ENCODE peak calls at places on chromosomes 7 and 10, in ten cellular contexts. One of them, this sample, is unnamed. For H3K4me1, the result is how much of the 10 kb centered on the place peaks cover.

GRCh38 chr7:28086198-28086597 is 94.4 kb downstream of the JAZF1 start:
- DNase-seq in sigmoid colon: no peak
- DNase-seq in A549: no peak
- DNase-seq in IMR-90: no peak
- DNase-seq in HCT116: no peak
- DNase-seq in ovary: no peak
- DNase-seq in transverse colon: no peak
- DNase-seq in uterus: no peak
- DNase-seq in body of pancreas: no peak
- DNase-seq in GM12878: no peak
- DNase-seq in this sample: no peak

GRCh38 chr10:52502237-52502636 is 188.2 kb downstream of the DKK1 start:
- DNase-seq in sigmoid colon: no peak
- DNase-seq in A549: no peak
- DNase-seq in IMR-90: peak
- DNase-seq in HCT116: no peak
- DNase-seq in ovary: no peak
- DNase-seq in transverse colon: no peak
- DNase-seq in uterus: no peak
- DNase-seq in body of pancreas: no peak
- DNase-seq in GM12878: no peak
- DNase-seq in this sample: no peak

GRCh38 chr7:41039386-41040315 is 663.2 kb downstream of the INHBA start:
- DNase-seq in sigmoid colon: no peak
- DNase-seq in A549: no peak
- DNase-seq in IMR-90: peak
- DNase-seq in HCT116: no peak
- DNase-seq in ovary: no peak
- DNase-seq in transverse colon: no peak
- DNase-seq in uterus: no peak
- DNase-seq in body of pancreas: no peak
- DNase-seq in GM12878: no peak
- DNase-seq in this sample: no peak

GRCh38 chr7:28410628-28411578 is 1.4 kb upstream of the CREB5 start:
- DNase-seq in sigmoid colon: peak
- DNase-seq in A549: no peak
- DNase-seq in IMR-90: peak
- DNase-seq in HCT116: no peak
- DNase-seq in ovary: peak
- DNase-seq in transverse colon: peak
- DNase-seq in uterus: peak
- DNase-seq in body of pancreas: peak
- DNase-seq in GM12878: no peak
- DNase-seq in this sample: peak

GRCh38 chr10:23404461-23404980 is 34.4 kb upstream of the OTUD1 start:
- DNase-seq in sigmoid colon: no peak
- DNase-seq in A549: no peak
- DNase-seq in IMR-90: peak
- DNase-seq in HCT116: no peak
- DNase-seq in ovary: no peak
- DNase-seq in transverse colon: no peak
- DNase-seq in uterus: no peak
- DNase-seq in body of pancreas: no peak
- DNase-seq in GM12878: no peak
- DNase-seq in this sample: no peak

GRCh38 chr10:6239213-6239991 is 36.7 kb downstream of the PFKFB3 start:
- DNase-seq in sigmoid colon: peak
- DNase-seq in A549: peak
- DNase-seq in IMR-90: peak
- DNase-seq in HCT116: peak
- DNase-seq in ovary: no peak
- DNase-seq in transverse colon: peak
- DNase-seq in uterus: peak
- DNase-seq in body of pancreas: no peak
- DNase-seq in GM12878: peak
- DNase-seq in this sample: no peak

GRCh38 chr10:93916257-93917063 is 22.7 kb downstream of the SLC35G1 start:
- DNase-seq in sigmoid colon: no peak
- DNase-seq in A549: peak
- DNase-seq in IMR-90: peak
- DNase-seq in HCT116: peak
- DNase-seq in ovary: no peak
- DNase-seq in transverse colon: no peak
- DNase-seq in uterus: no peak
- DNase-seq in body of pancreas: no peak
- DNase-seq in GM12878: no peak
- DNase-seq in this sample: no peak

GRCh38 chr7:98251251-98251843 is 685 bp downstream of the TECPR1 start:
- DNase-seq in sigmoid colon: no peak
- DNase-seq in A549: no peak
- DNase-seq in IMR-90: no peak
- DNase-seq in HCT116: no peak
- DNase-seq in ovary: peak
- DNase-seq in transverse colon: peak
- DNase-seq in uterus: peak
- DNase-seq in body of pancreas: peak
- DNase-seq in GM12878: no peak
- DNase-seq in this sample: no peak

GRCh38 chr10:124293641-124294449 is 124.9 kb downstream of the OAT start:
- DNase-seq in sigmoid colon: peak
- DNase-seq in A549: no peak
- DNase-seq in IMR-90: no peak
- DNase-seq in HCT116: no peak
- DNase-seq in ovary: no peak
- DNase-seq in transverse colon: no peak
- DNase-seq in uterus: no peak
- DNase-seq in body of pancreas: no peak
- DNase-seq in GM12878: no peak
- DNase-seq in this sample: no peak

GRCh38 chr7:46146454-46147255 is 225.6 kb upstream of the IGFBP3 start:
- DNase-seq in sigmoid colon: no peak
- DNase-seq in A549: peak
- DNase-seq in IMR-90: peak
- DNase-seq in HCT116: no peak
- DNase-seq in ovary: no peak
- DNase-seq in transverse colon: no peak
- DNase-seq in uterus: no peak
- DNase-seq in body of pancreas: no peak
- DNase-seq in GM12878: no peak
- DNase-seq in this sample: no peak

GRCh38 chr7:1087462-1087809 is 477 bp upstream of the GPER1 start:
- DNase-seq in sigmoid colon: no peak
- DNase-seq in A549: no peak
- DNase-seq in IMR-90: peak
- DNase-seq in HCT116: no peak
- DNase-seq in ovary: no peak
- DNase-seq in transverse colon: no peak
- DNase-seq in uterus: no peak
- DNase-seq in body of pancreas: no peak
- DNase-seq in GM12878: no peak
- DNase-seq in this sample: no peak

GRCh38 chr7:1085266-1085665 is 2.6 kb upstream of the GPER1 start:
- DNase-seq in sigmoid colon: no peak
- DNase-seq in A549: no peak
- DNase-seq in IMR-90: no peak
- DNase-seq in HCT116: no peak
- DNase-seq in ovary: no peak
- DNase-seq in transverse colon: no peak
- DNase-seq in uterus: no peak
- DNase-seq in body of pancreas: no peak
- DNase-seq in GM12878: no peak
- DNase-seq in this sample: no peak

GRCh38 chr7:1083729-1084657 is 3.9 kb upstream of the GPER1 start:
- DNase-seq in sigmoid colon: no peak
- DNase-seq in A549: no peak
- DNase-seq in IMR-90: no peak
- DNase-seq in HCT116: no peak
- DNase-seq in ovary: no peak
- DNase-seq in transverse colon: peak
- DNase-seq in uterus: peak
- DNase-seq in body of pancreas: peak
- DNase-seq in GM12878: no peak
- DNase-seq in this sample: peak

GRCh38 chr7:1086588-1087461 is 1.1 kb upstream of the GPER1 start:
- DNase-seq in sigmoid colon: peak
- DNase-seq in A549: peak
- DNase-seq in IMR-90: peak
- DNase-seq in HCT116: peak
- DNase-seq in ovary: peak
- DNase-seq in transverse colon: peak
- DNase-seq in uterus: peak
- DNase-seq in body of pancreas: peak
- DNase-seq in GM12878: no peak
- DNase-seq in this sample: peak

DNA sequence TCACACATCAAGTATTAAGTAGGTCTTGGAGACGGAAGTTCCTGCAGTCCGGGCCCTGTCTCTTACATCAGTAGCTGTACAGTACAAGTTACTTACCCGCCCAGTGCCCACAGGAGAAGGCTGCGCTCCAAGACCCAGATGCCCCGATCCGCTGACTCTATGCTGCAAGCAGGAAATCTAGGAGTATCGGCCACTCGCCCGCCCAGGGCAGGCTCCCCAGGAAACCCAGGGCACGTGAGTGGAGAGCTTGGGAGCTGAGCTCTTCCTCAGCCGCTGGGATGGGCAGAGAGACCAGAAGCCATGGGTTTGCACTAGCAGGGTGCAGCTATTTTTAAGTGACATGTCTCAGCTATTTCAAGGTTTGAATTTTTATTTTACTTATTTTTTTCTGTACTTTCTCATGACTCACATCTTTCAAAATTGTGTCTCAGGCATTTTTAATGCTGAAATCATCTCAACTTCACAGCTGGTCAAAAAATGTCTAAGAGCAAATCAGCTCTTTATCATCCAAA is 1.9 kb upstream of the GPER1 start:
- DNase-seq in sigmoid colon: no peak
- DNase-seq in A549: no peak
- DNase-seq in IMR-90: peak
- DNase-seq in HCT116: no peak
- DNase-seq in ovary: no peak
- DNase-seq in transverse colon: no peak
- DNase-seq in uterus: peak
- DNase-seq in body of pancreas: no peak
- DNase-seq in GM12878: no peak
- DNase-seq in this sample: no peak
- H3K4me1 ChIP-seq in sigmoid colon: under half
- H3K4me1 ChIP-seq in A549: under half
- H3K4me1 ChIP-seq in IMR-90: under half
- H3K4me1 ChIP-seq in HCT116: under half
- H3K4me1 ChIP-seq in ovary: under half
- H3K4me1 ChIP-seq in transverse colon: under half
- H3K4me1 ChIP-seq in uterus: under half
- H3K4me1 ChIP-seq in body of pancreas: under half
- H3K4me1 ChIP-seq in GM12878: under half
- H3K4me1 ChIP-seq in this sample: under half

GRCh38 chr10:92005978-92006377 is 82.4 kb downstream of the BTAF1 start:
- DNase-seq in sigmoid colon: no peak
- DNase-seq in A549: no peak
- DNase-seq in IMR-90: no peak
- DNase-seq in HCT116: no peak
- DNase-seq in ovary: no peak
- DNase-seq in transverse colon: no peak
- DNase-seq in uterus: no peak
- DNase-seq in body of pancreas: no peak
- DNase-seq in GM12878: no peak
- DNase-seq in this sample: no peak

GRCh38 chr10:91996266-91996665 is 72.7 kb downstream of the BTAF1 start:
- DNase-seq in sigmoid colon: no peak
- DNase-seq in A549: no peak
- DNase-seq in IMR-90: no peak
- DNase-seq in HCT116: no peak
- DNase-seq in ovary: no peak
- DNase-seq in transverse colon: no peak
- DNase-seq in uterus: no peak
- DNase-seq in body of pancreas: no peak
- DNase-seq in GM12878: no peak
- DNase-seq in this sample: no peak

GRCh38 chr10:92001995-92002394 is 78.4 kb downstream of the BTAF1 start:
- DNase-seq in sigmoid colon: no peak
- DNase-seq in A549: no peak
- DNase-seq in IMR-90: no peak
- DNase-seq in HCT116: no peak
- DNase-seq in ovary: no peak
- DNase-seq in transverse colon: no peak
- DNase-seq in uterus: no peak
- DNase-seq in body of pancreas: no peak
- DNase-seq in GM12878: no peak
- DNase-seq in this sample: no peak
- H3K4me3 ChIP-seq in sigmoid colon: no peak
- H3K4me3 ChIP-seq in A549: no peak
- H3K4me3 ChIP-seq in IMR-90: no peak
- H3K4me3 ChIP-seq in HCT116: no peak
- H3K4me3 ChIP-seq in ovary: no peak
- H3K4me3 ChIP-seq in transverse colon: no peak
- H3K4me3 ChIP-seq in uterus: no peak
- H3K4me3 ChIP-seq in body of pancreas: no peak
- H3K4me3 ChIP-seq in GM12878: no peak
- H3K4me3 ChIP-seq in this sample: no peak

DNA sequence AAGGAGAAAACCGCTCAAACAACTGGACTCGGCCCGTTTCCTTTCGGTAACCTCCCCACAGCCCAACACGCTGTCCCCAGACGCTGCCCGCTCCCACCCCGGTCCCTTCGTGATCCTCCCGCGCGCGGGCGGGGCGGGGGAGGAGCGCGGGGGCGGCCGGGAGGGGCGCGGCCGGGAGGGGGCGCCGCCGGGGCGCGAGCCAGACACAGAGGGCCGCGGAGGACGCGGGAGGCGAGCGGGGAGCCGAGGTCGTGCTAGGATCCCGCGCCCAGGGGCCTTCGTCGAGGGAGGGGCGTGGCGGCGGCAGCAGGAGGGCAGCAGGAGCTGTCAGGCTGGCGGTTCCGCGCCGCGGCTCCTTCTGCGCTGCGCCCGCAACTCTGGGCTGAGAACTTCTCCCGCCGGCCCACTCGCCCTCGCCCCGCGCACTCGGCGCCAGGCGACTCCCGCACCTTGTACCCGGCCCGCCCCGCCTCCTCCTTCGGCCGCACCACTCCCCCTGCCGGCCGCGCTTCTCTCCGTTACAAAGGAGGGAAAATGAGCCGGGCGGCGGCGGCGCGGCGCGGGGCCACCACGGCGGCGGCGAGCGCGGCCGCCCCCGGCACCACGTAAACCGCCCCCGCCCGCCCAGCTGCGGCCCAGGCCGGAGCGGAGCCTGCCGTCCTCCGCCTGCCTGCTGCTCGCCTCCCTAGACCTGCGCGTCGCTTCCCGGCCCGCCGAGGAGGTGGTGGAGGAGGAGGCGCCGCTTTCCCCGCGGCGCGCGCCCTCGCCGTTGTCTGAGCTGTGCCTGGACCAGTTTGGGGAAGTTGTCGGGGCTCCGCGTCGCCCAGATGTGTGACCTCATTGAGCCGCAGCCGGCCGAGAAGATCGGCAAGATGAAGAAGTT is at the start of gene CDK14:
- DNase-seq in sigmoid colon: peak
- DNase-seq in A549: peak
- DNase-seq in IMR-90: peak
- DNase-seq in HCT116: peak
- DNase-seq in ovary: peak
- DNase-seq in transverse colon: peak
- DNase-seq in uterus: peak
- DNase-seq in body of pancreas: peak
- DNase-seq in GM12878: no peak
- DNase-seq in this sample: peak
- TF ChIP-seq POLR2A in sigmoid colon: no peak
- TF ChIP-seq POLR2A in A549: no peak
- TF ChIP-seq POLR2A in IMR-90: no peak
- TF ChIP-seq POLR2A in HCT116: peak
- TF ChIP-seq POLR2A in ovary: peak
- TF ChIP-seq POLR2A in transverse colon: no peak
- TF ChIP-seq POLR2A in uterus: no peak
- TF ChIP-seq POLR2A in body of pancreas: peak
- TF ChIP-seq POLR2A in GM12878: peak
- TF ChIP-seq POLR2A in this sample: no peak

GRCh38 chr10:101400529-101400928 is 46.6 kb downstream of the BTRC start:
- DNase-seq in sigmoid colon: no peak
- DNase-seq in A549: peak
- DNase-seq in IMR-90: peak
- DNase-seq in HCT116: no peak
- DNase-seq in ovary: no peak
- DNase-seq in transverse colon: no peak
- DNase-seq in uterus: no peak
- DNase-seq in body of pancreas: no peak
- DNase-seq in GM12878: no peak
- DNase-seq in this sample: no peak
- H3K4me1 ChIP-seq in sigmoid colon: under half
- H3K4me1 ChIP-seq in A549: under half
- H3K4me1 ChIP-seq in IMR-90: under half
- H3K4me1 ChIP-seq in HCT116: under half
- H3K4me1 ChIP-seq in ovary: under half
- H3K4me1 ChIP-seq in transverse colon: under half
- H3K4me1 ChIP-seq in uterus: under half
- H3K4me1 ChIP-seq in body of pancreas: under half
- H3K4me1 ChIP-seq in GM12878: under half
- H3K4me1 ChIP-seq in this sample: under half